ENCODE peak calls at places on chromosomes 6 and 20, in ten cellular contexts. I is HepG2, E is HCT116, W is breast epithelium, B is prostate gland, T is endothelial cell of umbilical vein, Z is esophagus muscularis mucosa, C is transverse colon, F is H1, R is stomach. A is an unnamed sample. For H3K4me1, the result is how much of the 10 kb centered on the place peaks cover.

GRCh38 chr6:108710560-108710959 is 137.7 kb upstream of the ARMC2 start:
- DNase-seq in F (no peak), Z (no peak), R (no peak), E (no peak), I (no peak), T (no peak), B (no peak), W (no peak), C (no peak), A (no peak)

GRCh38 chr6:101878554-101879276 is 485.2 kb downstream of the GRIK2 start:
- DNase-seq in C (no peak), W (no peak), F (no peak), Z (no peak), B (no peak), E (no peak), R (no peak), I (no peak), T (no peak), A (no peak)

GRCh38 chr6:125700591-125701353 is 48.7 kb upstream of the HEY2 start:
- DNase-seq in T (no peak), C (no peak), F (no peak), W (no peak), R (no peak), Z (no peak), I (no peak), B (no peak), E (no peak), A (no peak)

GRCh38 chr6:3837781-3838180 is 11.4 kb upstream of the FAM50B start:
- DNase-seq in E (no peak), Z (no peak), C (no peak), W (no peak), I (no peak), R (no peak), B (no peak), F (no peak), T (no peak), A (no peak)

GRCh38 chr6:133769463-133769862 is 119.5 kb upstream of the TCF21 start:
- DNase-seq in E (no peak), T (no peak), I (no peak), W (no peak), C (no peak), R (no peak), B (no peak), F (no peak), Z (no peak), A (no peak)

GRCh38 chr20:20364016-20364746 is 3.7 kb upstream of the INSM1 start:
- DNase-seq in R (no peak), E (no peak), B (no peak), F (no peak), T (no peak), I (no peak), W (no peak), Z (peak), C (no peak), A (peak)

GRCh38 chr6:39426057-39426592 is 103.6 kb upstream of the KCNK16 start:
- DNase-seq in E (no peak), B (peak), I (no peak), Z (peak), C (no peak), W (no peak), R (no peak), F (no peak), T (peak), A (no peak)

GRCh38 chr20:5153612-5154542 is 27.1 kb downstream of the CDS2 start:
- DNase-seq in T (no peak), E (peak), R (no peak), Z (no peak), W (no peak), I (peak), F (no peak), C (no peak), B (no peak), A (no peak)

GRCh38 chr6:44304282-44305199 is 8.6 kb downstream of the AARS2 start:
- DNase-seq in W (no peak), F (no peak), R (no peak), C (no peak), Z (no peak), B (no peak), I (peak), E (peak), T (peak), A (peak)

GRCh38 chr6:159754959-159755914 is 6.6 kb upstream of the ACAT2 start:
- DNase-seq in B (no peak), T (no peak), I (no peak), W (no peak), R (no peak), E (no peak), F (no peak), Z (no peak), C (no peak), A (no peak)
- TF ChIP-seq POLR2AphosphoS5 in B (no peak), T (no peak), I (peak), W (no peak), R (no peak), E (peak), F (peak), Z (no peak), C (no peak), A (no peak)

GRCh38 chr6:35392111-35392702 is 49.8 kb downstream of the PPARD start:
- DNase-seq in F (no peak), W (peak), E (no peak), B (peak), T (no peak), R (peak), Z (no peak), I (peak), C (peak), A (no peak)
- H3K4me1 ChIP-seq in F (under half), W (under half), E (under half), B (under half), T (under half), R (half or more), Z (under half), I (under half), C (under half), A (half or more)

GRCh38 chr6:160428069-160428430 is 79.9 kb downstream of the SLC22A3 start:
- DNase-seq in W (no peak), B (no peak), R (peak), T (no peak), C (no peak), I (no peak), Z (no peak), E (no peak), F (no peak), A (no peak)

GRCh38 chr6:160427312-160428068 is 79.3 kb downstream of the SLC22A3 start:
- DNase-seq in R (no peak), F (no peak), C (no peak), T (no peak), E (no peak), W (no peak), I (no peak), B (no peak), Z (no peak), A (no peak)

GRCh38 chr6:160430203-160430602 is 82.0 kb downstream of the SLC22A3 start:
- DNase-seq in W (no peak), C (no peak), B (no peak), R (no peak), F (no peak), I (no peak), T (no peak), E (no peak), Z (peak), A (no peak)

GRCh38 chr6:160430741-160431140 is 82.6 kb downstream of the SLC22A3 start:
- DNase-seq in W (no peak), R (no peak), T (no peak), F (no peak), Z (peak), B (no peak), E (no peak), I (no peak), C (no peak), A (no peak)

DNA sequence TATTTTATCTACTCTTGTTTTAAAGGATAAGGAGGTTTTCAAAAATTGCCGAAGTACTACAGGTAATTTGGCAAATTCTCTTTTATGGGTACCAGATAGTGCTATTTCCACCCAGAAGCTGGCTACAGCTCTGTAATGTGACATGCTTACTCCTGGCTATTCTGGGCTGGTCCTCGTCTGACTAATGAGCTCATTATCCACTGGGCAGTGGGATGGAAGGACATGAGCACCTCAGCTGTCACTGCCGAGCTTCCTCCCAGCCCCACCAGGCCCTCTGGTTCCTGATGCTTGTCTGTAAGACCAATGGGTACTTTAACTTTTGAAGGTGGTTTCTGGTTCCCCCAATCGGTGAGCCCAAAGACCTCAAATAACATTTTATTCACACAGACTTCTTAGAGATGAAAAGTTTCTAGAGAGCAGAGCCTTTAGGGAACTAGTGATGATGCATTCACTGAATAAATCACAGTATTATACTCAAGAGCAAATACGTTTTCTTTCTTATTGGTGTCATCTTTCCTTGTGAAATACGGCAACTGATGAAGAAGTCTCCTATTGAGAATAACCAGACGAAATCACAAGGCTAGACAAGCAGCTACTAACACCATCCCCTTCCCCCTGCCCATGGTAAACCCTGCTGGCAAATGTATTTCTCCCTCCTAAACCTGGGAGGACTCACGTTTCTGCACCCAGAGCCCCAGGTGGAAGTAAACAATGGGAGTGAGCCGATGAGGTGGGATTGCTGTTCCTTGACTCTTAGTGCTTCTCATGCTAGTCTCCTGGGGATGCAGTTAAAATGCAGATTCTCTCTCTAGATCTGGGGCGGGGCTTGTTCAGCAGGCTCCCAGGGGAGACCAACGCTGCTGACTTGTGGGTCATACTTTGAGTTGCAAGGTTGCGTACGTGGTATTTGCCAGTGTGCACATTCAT is 80.9 kb downstream of the SLC22A3 start:
- DNase-seq in W (no peak), C (no peak), B (no peak), I (no peak), F (no peak), E (no peak), R (no peak), Z (peak), T (no peak), A (no peak)
- TF ChIP-seq POLR2A in W (no peak), C (no peak), B (no peak), I (no peak), F (no peak), E (no peak), R (no peak), Z (no peak), T (no peak), A (no peak)

GRCh38 chr6:155452576-155452975 is 3.1 kb downstream of the NOX3 start:
- DNase-seq in F (no peak), Z (no peak), I (no peak), T (no peak), B (no peak), W (no peak), E (no peak), C (no peak), R (no peak), A (no peak)

GRCh38 chr6:155444952-155445903 is 10.4 kb downstream of the NOX3 start:
- DNase-seq in C (no peak), W (no peak), Z (no peak), F (no peak), E (no peak), B (no peak), T (no peak), I (no peak), R (no peak), A (no peak)

GRCh38 chr6:155447949-155448348 is 7.7 kb downstream of the NOX3 start:
- DNase-seq in W (no peak), T (no peak), I (no peak), R (no peak), Z (no peak), F (no peak), E (no peak), B (no peak), C (no peak), A (no peak)

GRCh38 chr6:155450194-155450593 is 5.4 kb downstream of the NOX3 start:
- DNase-seq in C (no peak), E (no peak), W (no peak), I (no peak), T (no peak), F (no peak), B (no peak), R (no peak), Z (no peak), A (no peak)

GRCh38 chr6:155448823-155449789 is 6.5 kb downstream of the NOX3 start:
- DNase-seq in Z (no peak), W (no peak), R (no peak), C (no peak), F (no peak), E (no peak), T (peak), B (no peak), I (no peak), A (no peak)
- TF ChIP-seq POLR2AphosphoS5 in Z (no peak), W (no peak), R (no peak), C (no peak), F (no peak), E (no peak), T (no peak), B (no peak), I (no peak), A (no peak)

DNA sequence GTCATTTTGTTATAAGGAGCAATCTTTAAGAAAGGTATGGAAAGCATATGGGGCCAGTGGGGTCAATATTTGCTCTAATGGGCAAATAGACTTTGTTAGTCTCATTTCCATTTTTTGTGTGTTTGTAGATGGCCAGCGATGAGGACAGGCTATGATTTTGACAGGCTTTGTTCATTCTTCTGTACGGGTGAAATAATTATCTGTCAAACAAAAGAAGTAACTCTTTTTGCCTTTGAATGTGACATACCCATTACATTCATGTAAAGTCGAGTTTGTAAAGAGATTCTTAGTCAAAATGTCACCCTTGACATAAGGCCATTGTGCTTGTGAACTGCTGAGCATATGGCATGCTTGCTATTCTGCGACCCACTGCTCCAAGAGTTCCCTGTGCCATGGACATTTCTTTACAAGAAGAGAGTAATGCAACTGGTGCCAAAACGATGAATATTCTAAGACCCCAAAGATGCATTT is 38.1 kb upstream of the JAG1 start:
- DNase-seq in F (no peak), C (no peak), E (no peak), B (no peak), I (peak), W (no peak), T (no peak), R (no peak), Z (no peak), A (no peak)
- H3K4me1 ChIP-seq in F (under half), C (under half), E (under half), B (under half), I (half or more), W (under half), T (under half), R (half or more), Z (under half), A (under half)

DNA sequence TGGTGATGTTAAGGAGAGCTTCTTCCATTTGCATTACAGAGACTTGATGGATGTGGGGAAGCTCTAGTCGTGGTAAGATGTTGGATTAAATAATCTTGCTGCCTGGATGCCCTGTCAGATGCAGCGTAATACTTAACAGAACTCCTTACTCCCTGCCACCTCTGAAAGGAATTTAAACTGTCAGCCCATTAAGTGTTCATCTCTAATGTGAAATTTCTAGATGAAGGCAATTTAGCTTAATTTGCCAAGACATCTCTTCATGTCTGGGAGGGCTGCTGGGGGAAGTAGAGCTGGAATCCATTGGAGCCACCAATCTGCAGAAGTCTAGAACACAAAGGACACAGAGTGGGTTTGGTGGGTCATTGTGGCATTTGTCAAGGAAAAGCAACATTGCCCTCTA is 64.4 kb downstream of the SOBP start:
- DNase-seq in I (no peak), Z (no peak), R (no peak), E (no peak), C (no peak), T (no peak), B (no peak), W (no peak), F (no peak), A (no peak)
- TF ChIP-seq POLR2A in I (no peak), Z (no peak), R (no peak), E (no peak), C (no peak), T (no peak), B (no peak), W (no peak), F (no peak), A (no peak)

DNA sequence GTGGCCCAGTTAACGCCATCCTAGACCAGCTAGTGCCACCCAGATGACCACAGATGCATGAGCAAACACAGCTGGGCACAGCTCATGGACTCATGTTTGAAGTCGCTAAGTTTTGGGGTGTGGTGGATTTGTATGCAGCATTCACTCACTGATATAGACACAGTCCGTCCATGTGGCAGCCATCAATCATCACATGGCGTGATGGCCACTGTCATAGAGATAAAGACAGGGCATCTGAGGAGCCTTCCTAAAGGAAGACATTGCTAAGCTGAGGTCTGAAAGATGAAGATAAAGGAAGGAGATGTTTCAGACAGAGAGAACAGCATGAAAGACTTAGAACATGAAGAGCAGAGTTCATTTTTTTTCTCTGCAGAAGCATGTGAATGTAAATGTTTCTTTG is 154.4 kb upstream of the JAG1 start:
- DNase-seq in B (no peak), Z (no peak), T (no peak), C (no peak), W (no peak), R (no peak), I (no peak), E (no peak), F (no peak), A (no peak)
- TF ChIP-seq POLR2AphosphoS5 in B (no peak), Z (no peak), T (no peak), C (no peak), W (no peak), R (no peak), I (no peak), E (no peak), F (no peak), A (no peak)